ENCODE peak calls at places on chromosomes 5 and 9, in eight cellular contexts. One of them, this sample, is unnamed.

GRCh38 chr9:112647596-112647995 is 70.3 kb downstream of the INIP start:
- DNase-seq in foreskin fibroblast: peak; percentile 7
- DNase-seq in omental fat pad: no peak
- DNase-seq in T-helper 9 cell: no peak
- DNase-seq in NCI-H2107: no peak
- DNase-seq in ELR: peak; percentile 61
- DNase-seq in heart left ventricle: no peak
- DNase-seq in endothelial cell: no peak
- DNase-seq in this sample: no peak

GRCh38 chr5:53934126-53934856 is 373.9 kb downstream of the NDUFS4 start:
- DNase-seq in foreskin fibroblast: peak; percentile 53
- DNase-seq in omental fat pad: no peak
- DNase-seq in T-helper 9 cell: no peak
- DNase-seq in NCI-H2107: no peak
- DNase-seq in ELR: peak; percentile 51
- DNase-seq in heart left ventricle: no peak
- DNase-seq in endothelial cell: no peak
- DNase-seq in this sample: no peak

GRCh38 chr5:39452846-39453245 is 28.1 kb upstream of the DAB2 start:
- DNase-seq in foreskin fibroblast: peak; percentile 35
- DNase-seq in omental fat pad: no peak
- DNase-seq in T-helper 9 cell: no peak
- DNase-seq in NCI-H2107: no peak
- DNase-seq in ELR: no peak
- DNase-seq in heart left ventricle: no peak
- DNase-seq in endothelial cell: no peak
- DNase-seq in this sample: no peak

GRCh38 chr5:122844916-122845252 is 529 bp upstream of the SNX24 start:
- DNase-seq in foreskin fibroblast: no peak
- DNase-seq in omental fat pad: no peak
- DNase-seq in T-helper 9 cell: no peak
- DNase-seq in NCI-H2107: no peak
- DNase-seq in ELR: no peak
- DNase-seq in heart left ventricle: no peak
- DNase-seq in endothelial cell: peak; percentile 3
- DNase-seq in this sample: no peak

GRCh38 chr5:134851307-134851923 is 5.6 kb downstream of the C5orf24 start:
- DNase-seq in foreskin fibroblast: peak; percentile 83
- DNase-seq in omental fat pad: no peak
- DNase-seq in T-helper 9 cell: no peak
- DNase-seq in NCI-H2107: no peak
- DNase-seq in ELR: peak; percentile 59
- DNase-seq in heart left ventricle: no peak
- DNase-seq in endothelial cell: no peak
- DNase-seq in this sample: no peak

GRCh38 chr5:177300236-177300880 is 3.2 kb downstream of the RAB24 start:
- DNase-seq in foreskin fibroblast: peak; percentile 70
- DNase-seq in omental fat pad: no peak
- DNase-seq in T-helper 9 cell: peak; percentile 36
- DNase-seq in NCI-H2107: no peak
- DNase-seq in ELR: peak; percentile 86
- DNase-seq in heart left ventricle: peak; percentile 66
- DNase-seq in endothelial cell: peak; percentile 60
- DNase-seq in this sample: no peak

GRCh38 chr5:68950111-68950510 is 143.7 kb upstream of the SLC30A5 start:
- DNase-seq in foreskin fibroblast: no peak
- DNase-seq in omental fat pad: no peak
- DNase-seq in T-helper 9 cell: no peak
- DNase-seq in NCI-H2107: no peak
- DNase-seq in ELR: no peak
- DNase-seq in heart left ventricle: no peak
- DNase-seq in endothelial cell: no peak
- DNase-seq in this sample: no peak

GRCh38 chr9:130522233-130522808 is 57.1 kb upstream of the FUBP3 start:
- DNase-seq in foreskin fibroblast: peak; percentile 38
- DNase-seq in omental fat pad: no peak
- DNase-seq in T-helper 9 cell: no peak
- DNase-seq in NCI-H2107: no peak
- DNase-seq in ELR: peak; percentile 24
- DNase-seq in heart left ventricle: no peak
- DNase-seq in endothelial cell: no peak
- DNase-seq in this sample: no peak

GRCh38 chr5:133198511-133198910 is 146.7 kb downstream of the HSPA4 start:
- DNase-seq in foreskin fibroblast: no peak
- DNase-seq in omental fat pad: no peak
- DNase-seq in T-helper 9 cell: no peak
- DNase-seq in NCI-H2107: no peak
- DNase-seq in ELR: no peak
- DNase-seq in heart left ventricle: no peak
- DNase-seq in endothelial cell: no peak
- DNase-seq in this sample: no peak

This sample was measured in effector CD8-positive, alpha-beta T cell.